ENCODE peak calls at places on chromosomes 11 and 22, in six cellular contexts. J, X, M, O, B and F are unnamed samples.

GRCh38 chr11:62542750-62543567 is 3.6 kb downstream of the AHNAK start:
- DNase-seq in B (peak), X (peak), O (peak), M (peak), J (peak), F (peak)

GRCh38 chr22:24543068-24543675 is 11.8 kb downstream of the GUCD1 start:
- DNase-seq in B (no peak), X (no peak), J (no peak), M (no peak), O (no peak), F (no peak)

GRCh38 chr11:44865866-44866272 is 84.8 kb downstream of the TP53I11 start:
- DNase-seq in B (no peak), M (peak), O (no peak), J (peak), X (no peak), F (peak)

GRCh38 chr22:23376256-23376655 is 195.9 kb downstream of the BCR start:
- DNase-seq in J (no peak), M (no peak), X (peak), B (peak), O (no peak), F (no peak)

GRCh38 chr22:23581252-23581634 is 1.2 kb upstream of the IGLL1 start:
- DNase-seq in B (no peak), X (no peak), J (no peak), M (peak), O (no peak), F (no peak)

GRCh38 chr11:129721685-129722084 is 94.0 kb upstream of the TMEM45B start:
- DNase-seq in M (no peak), O (no peak), X (no peak), B (no peak), J (no peak), F (no peak)

GRCh38 chr11:121864660-121865059 is 251.4 kb downstream of the BLID start:
- DNase-seq in X (no peak), J (no peak), M (no peak), B (no peak), O (no peak), F (no peak)

GRCh38 chr11:97893612-97894011 is 1127.1 kb upstream of the CNTN5 start:
- DNase-seq in B (no peak), J (no peak), M (no peak), X (no peak), O (no peak), F (no peak)

GRCh38 chr22:49643466-49643865 is 184.2 kb downstream of the BRD1 start:
- DNase-seq in O (no peak), B (no peak), J (no peak), M (no peak), X (no peak), F (no peak)

GRCh38 chr11:43360361-43361032 is 1.8 kb downstream of the TTC17 start:
- DNase-seq in O (peak), J (no peak), M (no peak), X (no peak), B (peak), F (no peak)

GRCh38 chr11:620935-621814 is 3.6 kb downstream of the CDHR5 start:
- DNase-seq in B (no peak), J (no peak), O (no peak), M (no peak), X (no peak), F (no peak)

GRCh38 chr11:130580372-130580771 is 131.9 kb downstream of the ADAMTS15 start:
- DNase-seq in J (no peak), X (peak), O (peak), M (no peak), B (no peak), F (no peak)

GRCh38 chr11:13352711-13353110 is 75.1 kb downstream of the BMAL1 start:
- DNase-seq in M (no peak), J (no peak), O (no peak), B (no peak), X (no peak), F (no peak)

GRCh38 chr11:129856036-129856435 is 39.3 kb downstream of the NFRKB start:
- DNase-seq in X (no peak), J (no peak), B (no peak), M (no peak), O (no peak), F (no peak)

GRCh38 chr11:118610773-118611432 is 3.5 kb downstream of the PHLDB1 start:
- DNase-seq in J (peak), X (peak), O (peak), B (peak), M (peak), F (peak)
- TF ChIP-seq POLR2A in J (no peak), X (no peak), O (peak), B (no peak), M (no peak), F (no peak)

DNA sequence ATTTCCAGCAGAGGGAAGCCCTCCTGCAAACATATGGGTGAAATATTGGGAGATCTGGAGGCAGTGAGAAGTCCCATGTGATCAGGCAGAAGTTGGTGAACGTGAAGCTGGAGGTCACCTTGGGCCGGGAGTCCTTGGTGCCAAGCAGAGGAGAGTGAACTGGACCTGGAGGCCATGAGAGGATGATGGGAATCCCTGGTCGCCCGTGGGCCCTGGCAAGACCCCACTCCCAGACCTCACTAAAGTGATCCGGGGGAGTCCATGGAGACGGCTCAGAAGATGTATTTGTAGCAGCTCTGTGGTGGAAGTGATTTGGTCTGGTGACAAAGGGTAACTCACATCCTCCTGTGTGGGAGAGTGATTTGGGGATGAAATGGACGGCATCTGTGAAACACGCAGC is 71.0 kb downstream of the ARHGAP8 start:
- DNase-seq in X (no peak), B (no peak), J (no peak), O (no peak), M (no peak), F (no peak)
- TF ChIP-seq POLR2A in X (no peak), B (no peak), J (no peak), O (no peak), M (no peak), F (no peak)

GRCh38 chr22:27642104-27642800 is 159.3 kb downstream of the MN1 start:
- DNase-seq in J (no peak), X (no peak), B (no peak), M (no peak), O (no peak), F (no peak)
- TF ChIP-seq POLR2A in J (no peak), X (no peak), B (no peak), M (no peak), O (no peak), F (no peak)

DNA sequence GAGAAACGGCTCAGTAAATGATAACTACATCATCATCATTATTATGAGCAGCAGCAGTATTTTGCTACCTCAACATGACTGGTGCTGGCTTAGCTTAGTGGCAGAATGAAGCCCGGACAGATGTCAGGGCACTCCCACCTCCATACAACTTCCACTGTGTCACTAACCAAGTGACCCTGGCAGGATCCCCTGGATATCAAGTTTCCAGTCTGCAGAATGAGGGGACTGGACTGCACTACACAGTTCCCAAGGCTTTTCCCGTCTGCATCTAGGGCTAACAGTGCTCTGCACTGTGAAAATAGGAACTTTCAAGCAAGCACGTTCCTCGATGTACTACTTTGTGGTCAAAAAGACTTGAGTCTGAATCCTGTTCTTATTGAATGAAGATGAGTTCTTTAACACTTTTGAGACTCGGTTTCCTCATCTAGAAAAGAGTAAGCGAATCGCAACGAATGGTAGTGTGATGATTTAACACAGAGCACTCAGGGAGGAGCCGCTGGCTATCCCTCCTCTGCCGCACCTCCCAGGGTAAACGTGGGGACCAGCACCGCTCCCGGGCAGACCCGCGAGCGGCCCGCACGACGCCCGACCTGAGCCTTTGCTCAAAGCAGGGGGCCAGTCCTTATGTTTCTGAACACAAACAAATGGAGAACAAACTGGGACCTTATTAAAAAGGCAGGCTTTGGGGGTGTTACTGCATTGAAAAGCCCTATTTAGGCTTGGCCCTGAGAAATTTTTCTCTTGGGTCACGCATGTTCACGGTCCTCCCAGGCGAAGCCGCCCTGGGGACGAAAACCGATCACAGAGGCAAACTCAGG is 910 bp downstream of the CLTCL1 start:
- DNase-seq in J (no peak), B (peak), M (no peak), X (no peak), O (no peak), F (peak)
- TF ChIP-seq POLR2A in J (no peak), B (no peak), M (no peak), X (no peak), O (no peak), F (no peak)

DNA sequence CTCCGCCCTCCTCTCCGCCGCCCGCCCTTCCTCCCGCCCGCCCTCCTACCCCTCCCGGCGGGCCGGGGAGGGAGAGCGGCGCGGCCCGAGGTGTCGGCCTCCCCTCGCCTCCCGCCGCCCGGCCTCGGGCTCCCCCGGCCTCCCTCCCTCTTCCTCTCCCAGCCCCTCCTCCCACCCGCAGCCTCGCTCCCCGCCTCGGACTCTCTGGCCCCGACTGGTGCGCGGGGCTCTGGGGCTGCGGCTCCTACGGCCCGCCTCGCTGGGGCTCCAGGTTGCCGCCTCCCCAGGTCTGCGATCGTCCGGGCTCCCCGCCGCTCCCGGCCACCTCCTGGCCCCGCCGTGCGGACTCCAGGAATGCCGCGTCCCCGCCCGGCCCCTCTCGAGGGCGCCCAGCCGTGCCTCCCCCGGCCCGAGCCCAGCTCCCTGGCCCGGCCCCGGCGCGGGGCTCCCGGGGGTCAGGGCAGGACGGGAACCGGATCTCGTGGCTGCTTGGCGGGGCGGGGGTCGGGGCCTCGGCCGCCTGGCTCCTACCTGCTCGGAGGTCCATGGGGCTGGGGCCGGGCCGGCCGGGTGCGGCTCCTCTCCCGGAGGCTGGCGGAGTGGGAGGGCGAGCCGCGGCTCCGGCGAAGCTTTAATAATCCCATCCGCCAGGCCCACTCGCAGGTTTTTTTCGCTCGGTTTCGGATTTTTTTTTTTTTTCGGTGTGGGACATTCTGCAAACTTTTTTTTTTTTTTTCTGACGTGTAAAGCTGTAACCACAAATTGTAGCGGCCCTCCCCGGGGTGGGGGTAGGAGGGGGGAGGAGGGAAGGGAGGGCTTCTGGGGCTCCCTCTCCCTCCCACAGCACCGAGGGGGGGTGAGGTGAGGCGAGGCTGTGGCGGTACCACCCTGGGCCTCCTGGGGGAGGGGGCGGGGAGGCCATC is at the start of gene CLCF1:
- DNase-seq in J (no peak), M (peak), B (peak), O (peak), X (peak), F (peak)
- TF ChIP-seq POLR2A in J (no peak), M (no peak), B (peak), O (peak), X (peak), F (peak)

DNA sequence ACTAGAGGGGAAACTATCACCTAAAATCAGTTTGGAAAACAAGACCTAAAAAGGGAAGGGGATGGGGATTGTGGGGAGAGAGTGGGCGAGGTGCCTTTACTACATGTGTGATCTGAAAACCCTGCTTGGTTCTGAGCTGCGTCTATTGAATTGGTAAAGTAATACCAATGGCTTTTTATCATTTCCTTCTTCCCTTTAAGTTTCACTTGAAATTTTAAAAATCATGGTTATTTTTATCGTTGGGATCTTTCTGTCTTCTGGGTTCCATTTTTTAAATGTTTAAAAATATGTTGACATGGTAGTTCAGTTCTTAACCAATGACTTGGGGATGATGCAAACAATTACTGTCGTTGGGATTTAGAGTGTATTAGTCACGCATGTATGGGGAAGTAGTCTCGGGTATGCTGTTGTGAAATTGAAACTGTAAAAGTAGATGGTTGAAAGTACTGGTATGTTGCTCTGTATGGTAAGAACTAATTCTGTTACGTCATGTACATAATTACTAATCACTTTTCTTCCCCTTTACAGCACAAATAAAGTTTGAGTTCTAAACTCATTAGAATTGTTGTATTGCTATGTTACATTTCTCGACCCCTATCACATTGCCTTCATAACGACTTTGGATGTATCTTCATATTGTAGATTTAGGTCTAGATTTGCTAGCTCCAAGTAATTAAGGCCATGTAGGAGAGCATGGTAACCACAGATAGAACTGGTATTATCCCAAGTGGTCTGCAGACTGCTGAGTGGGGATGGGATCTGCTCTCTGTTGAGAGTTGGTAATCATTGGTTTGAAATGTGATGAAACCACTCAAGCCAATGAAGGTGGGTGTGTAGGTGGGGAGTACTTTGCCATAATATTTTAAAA is 3.6 kb downstream of the NEAT1 start:
- DNase-seq in M (no peak), O (peak), J (no peak), X (no peak), B (peak), F (no peak)
- TF ChIP-seq POLR2A in M (no peak), O (no peak), J (no peak), X (no peak), B (peak), F (no peak)

GRCh38 chr11:61161190-61162091 is at the start of gene VPS37C:
- DNase-seq in M (peak), B (peak), J (peak), O (peak), X (peak), F (peak)
- TF ChIP-seq POLR2A in M (no peak), B (peak), J (peak), O (peak), X (peak), F (peak)